ENCODE peak calls at places on chromosomes 11 and 22, in ten cellular contexts. One of them, this sample, is unnamed.

GRCh38 chr11:19183641-19184040 is 18.1 kb downstream of the CSRP3 start:
- DNase-seq in choroid plexus epithelial cell: no peak
- DNase-seq in astrocyte of the spinal cord: no peak
- DNase-seq in activated B cell treated with CpG ODN at 0.5 μM for 24 hours: no peak
- DNase-seq in IMR-90: no peak
- DNase-seq in upper lobe of right lung: no peak
- DNase-seq in LNCaP clone FGC: no peak
- DNase-seq in breast epithelium: no peak
- DNase-seq in GM20000: no peak
- DNase-seq in mucosa of descending colon: no peak
- DNase-seq in this sample: no peak

GRCh38 chr11:66542362-66542761 is 3.5 kb downstream of the ZDHHC24 start:
- DNase-seq in choroid plexus epithelial cell: no peak
- DNase-seq in astrocyte of the spinal cord: peak; percentile 14
- DNase-seq in activated B cell treated with CpG ODN at 0.5 μM for 24 hours: no peak
- DNase-seq in IMR-90: peak; percentile 34
- DNase-seq in upper lobe of right lung: no peak
- DNase-seq in LNCaP clone FGC: no peak
- DNase-seq in breast epithelium: no peak
- DNase-seq in GM20000: no peak
- DNase-seq in mucosa of descending colon: no peak
- DNase-seq in this sample: no peak

GRCh38 chr22:47691152-47691895 is 928.9 kb downstream of the TBC1D22A start:
- DNase-seq in choroid plexus epithelial cell: no peak
- DNase-seq in astrocyte of the spinal cord: no peak
- DNase-seq in activated B cell treated with CpG ODN at 0.5 μM for 24 hours: no peak
- DNase-seq in IMR-90: no peak
- DNase-seq in upper lobe of right lung: no peak
- DNase-seq in LNCaP clone FGC: no peak
- DNase-seq in breast epithelium: no peak
- DNase-seq in GM20000: no peak
- DNase-seq in mucosa of descending colon: no peak
- DNase-seq in this sample: no peak

GRCh38 chr22:25064894-25065560 is 112.5 kb downstream of the KIAA1671 start:
- DNase-seq in choroid plexus epithelial cell: no peak
- DNase-seq in astrocyte of the spinal cord: no peak
- DNase-seq in activated B cell treated with CpG ODN at 0.5 μM for 24 hours: no peak
- DNase-seq in IMR-90: no peak
- DNase-seq in upper lobe of right lung: no peak
- DNase-seq in LNCaP clone FGC: no peak
- DNase-seq in breast epithelium: no peak
- DNase-seq in GM20000: no peak
- DNase-seq in mucosa of descending colon: peak; percentile 17
- DNase-seq in this sample: no peak

GRCh38 chr22:38489561-38490133 is 16.5 kb downstream of the DDX17 start:
- DNase-seq in choroid plexus epithelial cell: peak; percentile 76
- DNase-seq in astrocyte of the spinal cord: no peak
- DNase-seq in activated B cell treated with CpG ODN at 0.5 μM for 24 hours: no peak
- DNase-seq in IMR-90: no peak
- DNase-seq in upper lobe of right lung: no peak
- DNase-seq in LNCaP clone FGC: no peak
- DNase-seq in breast epithelium: no peak
- DNase-seq in GM20000: no peak
- DNase-seq in mucosa of descending colon: no peak
- DNase-seq in this sample: no peak

GRCh38 chr11:122091850-122092249 is 24.2 kb downstream of the BLID start:
- DNase-seq in choroid plexus epithelial cell: no peak
- DNase-seq in astrocyte of the spinal cord: no peak
- DNase-seq in activated B cell treated with CpG ODN at 0.5 μM for 24 hours: no peak
- DNase-seq in IMR-90: peak; percentile 46
- DNase-seq in upper lobe of right lung: no peak
- DNase-seq in LNCaP clone FGC: no peak
- DNase-seq in breast epithelium: no peak
- DNase-seq in GM20000: no peak
- DNase-seq in mucosa of descending colon: no peak
- DNase-seq in this sample: no peak

GRCh38 chr11:58058276-58059010 is 27.7 kb downstream of the OR6Q1 start:
- DNase-seq in choroid plexus epithelial cell: no peak
- DNase-seq in astrocyte of the spinal cord: no peak
- DNase-seq in activated B cell treated with CpG ODN at 0.5 μM for 24 hours: no peak
- DNase-seq in IMR-90: no peak
- DNase-seq in upper lobe of right lung: peak; percentile 74
- DNase-seq in LNCaP clone FGC: no peak
- DNase-seq in breast epithelium: no peak
- DNase-seq in GM20000: no peak
- DNase-seq in mucosa of descending colon: peak; percentile 79
- DNase-seq in this sample: no peak

GRCh38 chr11:119847836-119848235 is 118.8 kb upstream of the NECTIN1 start:
- DNase-seq in choroid plexus epithelial cell: no peak
- DNase-seq in astrocyte of the spinal cord: no peak
- DNase-seq in activated B cell treated with CpG ODN at 0.5 μM for 24 hours: no peak
- DNase-seq in IMR-90: no peak
- DNase-seq in upper lobe of right lung: no peak
- DNase-seq in LNCaP clone FGC: no peak
- DNase-seq in breast epithelium: no peak
- DNase-seq in GM20000: no peak
- DNase-seq in mucosa of descending colon: no peak
- DNase-seq in this sample: no peak

GRCh38 chr11:27211370-27212127 is 151.5 kb downstream of the CCDC34 start:
- DNase-seq in choroid plexus epithelial cell: no peak
- DNase-seq in astrocyte of the spinal cord: no peak
- DNase-seq in activated B cell treated with CpG ODN at 0.5 μM for 24 hours: no peak
- DNase-seq in IMR-90: no peak
- DNase-seq in upper lobe of right lung: no peak
- DNase-seq in LNCaP clone FGC: no peak
- DNase-seq in breast epithelium: no peak
- DNase-seq in GM20000: no peak
- DNase-seq in mucosa of descending colon: no peak
- DNase-seq in this sample: no peak

GRCh38 chr11:130399196-130399595 is 29.2 kb downstream of the ADAMTS8 start:
- DNase-seq in choroid plexus epithelial cell: no peak
- DNase-seq in astrocyte of the spinal cord: no peak
- DNase-seq in activated B cell treated with CpG ODN at 0.5 μM for 24 hours: no peak
- DNase-seq in IMR-90: no peak
- DNase-seq in upper lobe of right lung: no peak
- DNase-seq in LNCaP clone FGC: no peak
- DNase-seq in breast epithelium: no peak
- DNase-seq in GM20000: no peak
- DNase-seq in mucosa of descending colon: no peak
- DNase-seq in this sample: no peak

GRCh38 chr22:30874431-30875370 is 93.9 kb downstream of the MORC2 start:
- DNase-seq in choroid plexus epithelial cell: no peak
- DNase-seq in astrocyte of the spinal cord: no peak
- DNase-seq in activated B cell treated with CpG ODN at 0.5 μM for 24 hours: no peak
- DNase-seq in IMR-90: no peak
- DNase-seq in upper lobe of right lung: peak; percentile 27
- DNase-seq in LNCaP clone FGC: no peak
- DNase-seq in breast epithelium: no peak
- DNase-seq in GM20000: no peak
- DNase-seq in mucosa of descending colon: no peak
- DNase-seq in this sample: no peak

GRCh38 chr11:70788247-70789022 is 390.1 kb downstream of the CTTN start:
- DNase-seq in choroid plexus epithelial cell: peak; percentile 81
- DNase-seq in astrocyte of the spinal cord: peak; percentile 88
- DNase-seq in activated B cell treated with CpG ODN at 0.5 μM for 24 hours: no peak
- DNase-seq in IMR-90: peak; percentile 89
- DNase-seq in upper lobe of right lung: peak; percentile 32
- DNase-seq in LNCaP clone FGC: no peak
- DNase-seq in breast epithelium: no peak
- DNase-seq in GM20000: no peak
- DNase-seq in mucosa of descending colon: no peak
- DNase-seq in this sample: no peak

GRCh38 chr11:47980907-47981621 is 705 bp downstream of the PTPRJ start:
- DNase-seq in choroid plexus epithelial cell: peak; percentile 44
- DNase-seq in astrocyte of the spinal cord: no peak
- DNase-seq in activated B cell treated with CpG ODN at 0.5 μM for 24 hours: peak; percentile 53
- DNase-seq in IMR-90: peak; percentile 40
- DNase-seq in upper lobe of right lung: peak; percentile 82
- DNase-seq in LNCaP clone FGC: no peak
- DNase-seq in breast epithelium: no peak
- DNase-seq in GM20000: peak; percentile 76
- DNase-seq in mucosa of descending colon: peak; percentile 78
- DNase-seq in this sample: peak; percentile 63

GRCh38 chr22:27748355-27749168 is 53.0 kb downstream of the MN1 start:
- DNase-seq in choroid plexus epithelial cell: peak; percentile 73
- DNase-seq in astrocyte of the spinal cord: peak; percentile 58
- DNase-seq in activated B cell treated with CpG ODN at 0.5 μM for 24 hours: no peak
- DNase-seq in IMR-90: peak; percentile 58
- DNase-seq in upper lobe of right lung: peak; percentile 12
- DNase-seq in LNCaP clone FGC: no peak
- DNase-seq in breast epithelium: no peak
- DNase-seq in GM20000: no peak
- DNase-seq in mucosa of descending colon: no peak
- DNase-seq in this sample: no peak

GRCh38 chr11:8671242-8671641 is 11.2 kb downstream of the TRIM66 start:
- DNase-seq in choroid plexus epithelial cell: peak; percentile 93
- DNase-seq in astrocyte of the spinal cord: peak; percentile 97
- DNase-seq in activated B cell treated with CpG ODN at 0.5 μM for 24 hours: no peak
- DNase-seq in IMR-90: peak; percentile 97
- DNase-seq in upper lobe of right lung: no peak
- DNase-seq in LNCaP clone FGC: no peak
- DNase-seq in breast epithelium: no peak
- DNase-seq in GM20000: no peak
- DNase-seq in mucosa of descending colon: no peak
- DNase-seq in this sample: no peak

GRCh38 chr11:76897233-76897632 is 36.5 kb downstream of the ACER3 start:
- DNase-seq in choroid plexus epithelial cell: no peak
- DNase-seq in astrocyte of the spinal cord: no peak
- DNase-seq in activated B cell treated with CpG ODN at 0.5 μM for 24 hours: no peak
- DNase-seq in IMR-90: no peak
- DNase-seq in upper lobe of right lung: no peak
- DNase-seq in LNCaP clone FGC: no peak
- DNase-seq in breast epithelium: no peak
- DNase-seq in GM20000: no peak
- DNase-seq in mucosa of descending colon: no peak
- DNase-seq in this sample: no peak

GRCh38 chr22:30077279-30077678 is 3.0 kb upstream of the HORMAD2 start:
- DNase-seq in choroid plexus epithelial cell: no peak
- DNase-seq in astrocyte of the spinal cord: no peak
- DNase-seq in activated B cell treated with CpG ODN at 0.5 μM for 24 hours: no peak
- DNase-seq in IMR-90: no peak
- DNase-seq in upper lobe of right lung: no peak
- DNase-seq in LNCaP clone FGC: no peak
- DNase-seq in breast epithelium: no peak
- DNase-seq in GM20000: no peak
- DNase-seq in mucosa of descending colon: no peak
- DNase-seq in this sample: no peak

GRCh38 chr22:47295982-47296381 is 533.5 kb downstream of the TBC1D22A start:
- DNase-seq in choroid plexus epithelial cell: no peak
- DNase-seq in astrocyte of the spinal cord: no peak
- DNase-seq in activated B cell treated with CpG ODN at 0.5 μM for 24 hours: no peak
- DNase-seq in IMR-90: no peak
- DNase-seq in upper lobe of right lung: no peak
- DNase-seq in LNCaP clone FGC: no peak
- DNase-seq in breast epithelium: peak; percentile 36
- DNase-seq in GM20000: no peak
- DNase-seq in mucosa of descending colon: no peak
- DNase-seq in this sample: no peak

DNA sequence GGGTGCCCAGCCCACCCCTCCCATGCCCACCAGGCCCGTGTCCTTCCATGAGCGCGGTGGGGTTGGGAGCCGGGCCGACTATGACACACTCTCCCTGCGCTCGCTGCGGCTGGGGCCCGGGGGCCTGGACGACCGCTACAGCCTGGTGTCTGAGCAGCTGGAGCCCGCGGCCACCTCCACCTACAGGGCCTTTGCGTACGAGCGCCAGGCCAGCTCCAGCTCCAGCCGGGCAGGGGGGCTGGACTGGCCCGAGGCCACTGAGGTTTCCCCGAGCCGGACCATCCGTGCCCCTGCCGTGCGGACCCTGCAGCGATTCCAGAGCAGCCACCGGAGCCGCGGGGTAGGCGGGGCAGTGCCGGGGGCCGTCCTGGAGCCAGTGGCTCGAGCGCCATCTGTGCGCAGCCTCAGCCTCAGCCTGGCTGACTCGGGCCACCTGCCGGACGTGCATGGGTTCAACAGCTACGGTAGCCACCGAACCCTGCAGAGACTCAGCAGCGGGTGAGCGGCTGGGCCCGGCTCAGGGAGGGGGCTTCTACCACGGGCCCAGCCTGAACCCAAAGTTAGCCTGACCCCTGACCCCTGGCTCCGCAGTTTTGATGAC is 3.0 kb downstream of the PKP3 start:
- DNase-seq in choroid plexus epithelial cell: peak; percentile 70
- DNase-seq in astrocyte of the spinal cord: peak; percentile 66
- DNase-seq in activated B cell treated with CpG ODN at 0.5 μM for 24 hours: peak; percentile 56
- DNase-seq in IMR-90: peak; percentile 36
- DNase-seq in upper lobe of right lung: no peak
- DNase-seq in LNCaP clone FGC: no peak
- DNase-seq in breast epithelium: no peak
- DNase-seq in GM20000: peak; percentile 98
- DNase-seq in mucosa of descending colon: peak; percentile 55
- DNase-seq in this sample: no peak
- TF ChIP-seq CTCF in choroid plexus epithelial cell: peak; percentile 68
- TF ChIP-seq CTCF in astrocyte of the spinal cord: peak; percentile 62
- TF ChIP-seq CTCF in activated B cell treated with CpG ODN at 0.5 μM for 24 hours: no peak
- TF ChIP-seq CTCF in IMR-90: peak; percentile 54
- TF ChIP-seq CTCF in upper lobe of right lung: peak; percentile 41
- TF ChIP-seq CTCF in LNCaP clone FGC: no peak
- TF ChIP-seq CTCF in breast epithelium: peak; percentile 21
- TF ChIP-seq CTCF in GM20000: peak; percentile 78
- TF ChIP-seq CTCF in mucosa of descending colon: no peak
- TF ChIP-seq CTCF in this sample: no peak

GRCh38 chr11:7186190-7186589 is 65.5 kb upstream of the SYT9 start:
- DNase-seq in choroid plexus epithelial cell: peak; percentile 27
- DNase-seq in astrocyte of the spinal cord: peak; percentile 19
- DNase-seq in activated B cell treated with CpG ODN at 0.5 μM for 24 hours: no peak
- DNase-seq in IMR-90: peak; percentile 4
- DNase-seq in upper lobe of right lung: no peak
- DNase-seq in LNCaP clone FGC: no peak
- DNase-seq in breast epithelium: no peak
- DNase-seq in GM20000: no peak
- DNase-seq in mucosa of descending colon: no peak
- DNase-seq in this sample: no peak
- TF ChIP-seq CTCF in choroid plexus epithelial cell: no peak
- TF ChIP-seq CTCF in astrocyte of the spinal cord: no peak
- TF ChIP-seq CTCF in activated B cell treated with CpG ODN at 0.5 μM for 24 hours: no peak
- TF ChIP-seq CTCF in IMR-90: no peak
- TF ChIP-seq CTCF in upper lobe of right lung: no peak
- TF ChIP-seq CTCF in LNCaP clone FGC: no peak
- TF ChIP-seq CTCF in breast epithelium: no peak
- TF ChIP-seq CTCF in GM20000: no peak
- TF ChIP-seq CTCF in mucosa of descending colon: no peak
- TF ChIP-seq CTCF in this sample: no peak

GRCh38 chr22:19127329-19128008 is 3.6 kb upstream of the TSSK2 start:
- DNase-seq in choroid plexus epithelial cell: no peak
- DNase-seq in astrocyte of the spinal cord: no peak
- DNase-seq in activated B cell treated with CpG ODN at 0.5 μM for 24 hours: no peak
- DNase-seq in IMR-90: no peak
- DNase-seq in upper lobe of right lung: no peak
- DNase-seq in LNCaP clone FGC: no peak
- DNase-seq in breast epithelium: no peak
- DNase-seq in GM20000: no peak
- DNase-seq in mucosa of descending colon: no peak
- DNase-seq in this sample: no peak
- TF ChIP-seq CTCF in choroid plexus epithelial cell: no peak
- TF ChIP-seq CTCF in astrocyte of the spinal cord: no peak
- TF ChIP-seq CTCF in activated B cell treated with CpG ODN at 0.5 μM for 24 hours: no peak
- TF ChIP-seq CTCF in IMR-90: no peak
- TF ChIP-seq CTCF in upper lobe of right lung: no peak
- TF ChIP-seq CTCF in LNCaP clone FGC: no peak
- TF ChIP-seq CTCF in breast epithelium: no peak
- TF ChIP-seq CTCF in GM20000: no peak
- TF ChIP-seq CTCF in mucosa of descending colon: no peak
- TF ChIP-seq CTCF in this sample: no peak

GRCh38 chr22:32265882-32266767 is 11.0 kb upstream of the SLC5A4 start:
- DNase-seq in choroid plexus epithelial cell: peak; percentile 81
- DNase-seq in astrocyte of the spinal cord: peak; percentile 53
- DNase-seq in activated B cell treated with CpG ODN at 0.5 μM for 24 hours: no peak
- DNase-seq in IMR-90: peak; percentile 67
- DNase-seq in upper lobe of right lung: no peak
- DNase-seq in LNCaP clone FGC: peak; percentile 21
- DNase-seq in breast epithelium: no peak
- DNase-seq in GM20000: peak; percentile 75
- DNase-seq in mucosa of descending colon: peak; percentile 53
- DNase-seq in this sample: peak; percentile 39
- TF ChIP-seq CTCF in choroid plexus epithelial cell: peak; percentile 94
- TF ChIP-seq CTCF in astrocyte of the spinal cord: peak; percentile 91
- TF ChIP-seq CTCF in activated B cell treated with CpG ODN at 0.5 μM for 24 hours: no peak
- TF ChIP-seq CTCF in IMR-90: peak; percentile 87
- TF ChIP-seq CTCF in upper lobe of right lung: peak; percentile 85
- TF ChIP-seq CTCF in LNCaP clone FGC: peak; percentile 72
- TF ChIP-seq CTCF in breast epithelium: peak; percentile 68
- TF ChIP-seq CTCF in GM20000: peak; percentile 86
- TF ChIP-seq CTCF in mucosa of descending colon: peak; percentile 76
- TF ChIP-seq CTCF in this sample: peak; percentile 91

This sample was measured in progenitor cell of endocrine pancreas.